ENCODE peak calls at places on chromosomes 11 and 22, in eight cellular contexts. One of them, this sample, is unnamed.

GRCh38 chr11:8917157-8917820 is 6.3 kb downstream of the AKIP1 start:
- DNase-seq in pons: no peak
- DNase-seq in AG10803: peak; percentile 96
- DNase-seq in T-helper 2 cell treated with Interferon-gamma antibody and Interleukin-4, amounts not matched to agents 5 μg/mL and 100 μg/mL, for 36 hours: no peak
- DNase-seq in esophagus muscularis mucosa: no peak
- DNase-seq in posterior cingulate gyrus: no peak
- DNase-seq in activated CD8-positive, alpha-beta T cell treated with anti-CD3 and anti-CD28 coated beads, Interleukin-2, amount 10 ng/mL, durations not matched to agents 7 days and 5 days: no peak
- DNase-seq in osteocyte: peak; percentile 89
- DNase-seq in this sample: peak; percentile 44

GRCh38 chr11:114846040-114846791 is 167.9 kb downstream of the NXPE2 start:
- DNase-seq in T-helper 2 cell treated with Interferon-gamma antibody and Interleukin-4, amounts not matched to agents 5 μg/mL and 100 μg/mL, for 36 hours: no peak
- DNase-seq in posterior cingulate gyrus: peak; percentile 71
- DNase-seq in pons: peak; percentile 67
- DNase-seq in osteocyte: no peak
- DNase-seq in esophagus muscularis mucosa: peak; percentile 72
- DNase-seq in activated CD8-positive, alpha-beta T cell treated with anti-CD3 and anti-CD28 coated beads, Interleukin-2, amount 10 ng/mL, durations not matched to agents 7 days and 5 days: no peak
- DNase-seq in AG10803: no peak
- DNase-seq in this sample: no peak

GRCh38 chr11:65316311-65316978 is 1.8 kb downstream of the CDC42EP2 start:
- DNase-seq in T-helper 2 cell treated with Interferon-gamma antibody and Interleukin-4, amounts not matched to agents 5 μg/mL and 100 μg/mL, for 36 hours: no peak
- DNase-seq in AG10803: peak; percentile 100
- DNase-seq in posterior cingulate gyrus: no peak
- DNase-seq in pons: no peak
- DNase-seq in osteocyte: no peak
- DNase-seq in activated CD8-positive, alpha-beta T cell treated with anti-CD3 and anti-CD28 coated beads, Interleukin-2, amount 10 ng/mL, durations not matched to agents 7 days and 5 days: no peak
- DNase-seq in esophagus muscularis mucosa: no peak
- DNase-seq in this sample: no peak

GRCh38 chr22:45482169-45482568 is 20.5 kb upstream of the FBLN1 start:
- DNase-seq in esophagus muscularis mucosa: no peak
- DNase-seq in pons: no peak
- DNase-seq in osteocyte: no peak
- DNase-seq in T-helper 2 cell treated with Interferon-gamma antibody and Interleukin-4, amounts not matched to agents 5 μg/mL and 100 μg/mL, for 36 hours: no peak
- DNase-seq in activated CD8-positive, alpha-beta T cell treated with anti-CD3 and anti-CD28 coated beads, Interleukin-2, amount 10 ng/mL, durations not matched to agents 7 days and 5 days: no peak
- DNase-seq in AG10803: no peak
- DNase-seq in posterior cingulate gyrus: no peak
- DNase-seq in this sample: no peak

GRCh38 chr22:37198290-37199102 is 10.4 kb upstream of the C1QTNF6 start:
- DNase-seq in AG10803: peak; percentile 68
- DNase-seq in posterior cingulate gyrus: peak; percentile 81
- DNase-seq in activated CD8-positive, alpha-beta T cell treated with anti-CD3 and anti-CD28 coated beads, Interleukin-2, amount 10 ng/mL, durations not matched to agents 7 days and 5 days: peak; percentile 94
- DNase-seq in osteocyte: peak; percentile 93
- DNase-seq in pons: peak; percentile 79
- DNase-seq in esophagus muscularis mucosa: no peak
- DNase-seq in T-helper 2 cell treated with Interferon-gamma antibody and Interleukin-4, amounts not matched to agents 5 μg/mL and 100 μg/mL, for 36 hours: peak; percentile 85
- DNase-seq in this sample: no peak

GRCh38 chr11:130070829-130071205 is 1.1 kb downstream of the APLP2 start:
- DNase-seq in osteocyte: no peak
- DNase-seq in posterior cingulate gyrus: no peak
- DNase-seq in T-helper 2 cell treated with Interferon-gamma antibody and Interleukin-4, amounts not matched to agents 5 μg/mL and 100 μg/mL, for 36 hours: no peak
- DNase-seq in esophagus muscularis mucosa: no peak
- DNase-seq in activated CD8-positive, alpha-beta T cell treated with anti-CD3 and anti-CD28 coated beads, Interleukin-2, amount 10 ng/mL, durations not matched to agents 7 days and 5 days: no peak
- DNase-seq in pons: no peak
- DNase-seq in AG10803: peak; percentile 40
- DNase-seq in this sample: no peak

GRCh38 chr11:30926130-30926529 is 340.0 kb upstream of the MPPED2 start:
- DNase-seq in esophagus muscularis mucosa: no peak
- DNase-seq in pons: no peak
- DNase-seq in AG10803: no peak
- DNase-seq in T-helper 2 cell treated with Interferon-gamma antibody and Interleukin-4, amounts not matched to agents 5 μg/mL and 100 μg/mL, for 36 hours: no peak
- DNase-seq in posterior cingulate gyrus: no peak
- DNase-seq in activated CD8-positive, alpha-beta T cell treated with anti-CD3 and anti-CD28 coated beads, Interleukin-2, amount 10 ng/mL, durations not matched to agents 7 days and 5 days: no peak
- DNase-seq in osteocyte: no peak
- DNase-seq in this sample: no peak

GRCh38 chr11:41446107-41446506 is 13.3 kb downstream of the LRRC4C start:
- DNase-seq in esophagus muscularis mucosa: no peak
- DNase-seq in AG10803: no peak
- DNase-seq in T-helper 2 cell treated with Interferon-gamma antibody and Interleukin-4, amounts not matched to agents 5 μg/mL and 100 μg/mL, for 36 hours: no peak
- DNase-seq in posterior cingulate gyrus: no peak
- DNase-seq in pons: no peak
- DNase-seq in osteocyte: no peak
- DNase-seq in activated CD8-positive, alpha-beta T cell treated with anti-CD3 and anti-CD28 coated beads, Interleukin-2, amount 10 ng/mL, durations not matched to agents 7 days and 5 days: no peak
- DNase-seq in this sample: no peak

GRCh38 chr22:19105456-19105855 is 16.8 kb downstream of the DGCR2 start:
- DNase-seq in T-helper 2 cell treated with Interferon-gamma antibody and Interleukin-4, amounts not matched to agents 5 μg/mL and 100 μg/mL, for 36 hours: no peak
- DNase-seq in posterior cingulate gyrus: no peak
- DNase-seq in AG10803: no peak
- DNase-seq in pons: no peak
- DNase-seq in activated CD8-positive, alpha-beta T cell treated with anti-CD3 and anti-CD28 coated beads, Interleukin-2, amount 10 ng/mL, durations not matched to agents 7 days and 5 days: no peak
- DNase-seq in osteocyte: no peak
- DNase-seq in esophagus muscularis mucosa: no peak
- DNase-seq in this sample: no peak

GRCh38 chr11:60788401-60789110 is 3.4 kb downstream of the MS4A10 start:
- DNase-seq in esophagus muscularis mucosa: no peak
- DNase-seq in posterior cingulate gyrus: no peak
- DNase-seq in T-helper 2 cell treated with Interferon-gamma antibody and Interleukin-4, amounts not matched to agents 5 μg/mL and 100 μg/mL, for 36 hours: no peak
- DNase-seq in AG10803: no peak
- DNase-seq in activated CD8-positive, alpha-beta T cell treated with anti-CD3 and anti-CD28 coated beads, Interleukin-2, amount 10 ng/mL, durations not matched to agents 7 days and 5 days: no peak
- DNase-seq in pons: no peak
- DNase-seq in osteocyte: no peak
- DNase-seq in this sample: no peak

GRCh38 chr11:69697861-69698260 is 6.0 kb downstream of the FGF19 start:
- DNase-seq in AG10803: no peak
- DNase-seq in T-helper 2 cell treated with Interferon-gamma antibody and Interleukin-4, amounts not matched to agents 5 μg/mL and 100 μg/mL, for 36 hours: no peak
- DNase-seq in esophagus muscularis mucosa: no peak
- DNase-seq in osteocyte: no peak
- DNase-seq in pons: no peak
- DNase-seq in activated CD8-positive, alpha-beta T cell treated with anti-CD3 and anti-CD28 coated beads, Interleukin-2, amount 10 ng/mL, durations not matched to agents 7 days and 5 days: no peak
- DNase-seq in posterior cingulate gyrus: no peak
- DNase-seq in this sample: no peak

GRCh38 chr11:26851696-26852095 is 129.8 kb upstream of the SLC5A12 start:
- DNase-seq in T-helper 2 cell treated with Interferon-gamma antibody and Interleukin-4, amounts not matched to agents 5 μg/mL and 100 μg/mL, for 36 hours: no peak
- DNase-seq in activated CD8-positive, alpha-beta T cell treated with anti-CD3 and anti-CD28 coated beads, Interleukin-2, amount 10 ng/mL, durations not matched to agents 7 days and 5 days: no peak
- DNase-seq in AG10803: no peak
- DNase-seq in osteocyte: no peak
- DNase-seq in posterior cingulate gyrus: no peak
- DNase-seq in pons: no peak
- DNase-seq in esophagus muscularis mucosa: no peak
- DNase-seq in this sample: no peak

GRCh38 chr11:74636633-74637184 is 44.3 kb downstream of the POLD3 start:
- DNase-seq in posterior cingulate gyrus: no peak
- DNase-seq in osteocyte: no peak
- DNase-seq in activated CD8-positive, alpha-beta T cell treated with anti-CD3 and anti-CD28 coated beads, Interleukin-2, amount 10 ng/mL, durations not matched to agents 7 days and 5 days: no peak
- DNase-seq in AG10803: peak; percentile 87
- DNase-seq in pons: no peak
- DNase-seq in T-helper 2 cell treated with Interferon-gamma antibody and Interleukin-4, amounts not matched to agents 5 μg/mL and 100 μg/mL, for 36 hours: no peak
- DNase-seq in esophagus muscularis mucosa: no peak
- DNase-seq in this sample: no peak

GRCh38 chr11:1165256-1166041 is 7.7 kb downstream of the MUC5AC start:
- DNase-seq in activated CD8-positive, alpha-beta T cell treated with anti-CD3 and anti-CD28 coated beads, Interleukin-2, amount 10 ng/mL, durations not matched to agents 7 days and 5 days: no peak
- DNase-seq in AG10803: no peak
- DNase-seq in pons: no peak
- DNase-seq in esophagus muscularis mucosa: no peak
- DNase-seq in posterior cingulate gyrus: no peak
- DNase-seq in T-helper 2 cell treated with Interferon-gamma antibody and Interleukin-4, amounts not matched to agents 5 μg/mL and 100 μg/mL, for 36 hours: no peak
- DNase-seq in osteocyte: no peak
- DNase-seq in this sample: no peak

GRCh38 chr11:12155696-12156095 is 45.3 kb downstream of the MICAL2 start:
- DNase-seq in posterior cingulate gyrus: no peak
- DNase-seq in esophagus muscularis mucosa: no peak
- DNase-seq in osteocyte: no peak
- DNase-seq in activated CD8-positive, alpha-beta T cell treated with anti-CD3 and anti-CD28 coated beads, Interleukin-2, amount 10 ng/mL, durations not matched to agents 7 days and 5 days: no peak
- DNase-seq in pons: no peak
- DNase-seq in T-helper 2 cell treated with Interferon-gamma antibody and Interleukin-4, amounts not matched to agents 5 μg/mL and 100 μg/mL, for 36 hours: no peak
- DNase-seq in AG10803: no peak
- DNase-seq in this sample: no peak

GRCh38 chr11:36450391-36450714 is 59.7 kb downstream of the TRAF6 start:
- DNase-seq in AG10803: no peak
- DNase-seq in esophagus muscularis mucosa: no peak
- DNase-seq in osteocyte: no peak
- DNase-seq in pons: no peak
- DNase-seq in T-helper 2 cell treated with Interferon-gamma antibody and Interleukin-4, amounts not matched to agents 5 μg/mL and 100 μg/mL, for 36 hours: no peak
- DNase-seq in posterior cingulate gyrus: no peak
- DNase-seq in activated CD8-positive, alpha-beta T cell treated with anti-CD3 and anti-CD28 coated beads, Interleukin-2, amount 10 ng/mL, durations not matched to agents 7 days and 5 days: no peak
- DNase-seq in this sample: no peak

GRCh38 chr22:27174970-27175369 is 517.6 kb downstream of the MIAT start:
- DNase-seq in posterior cingulate gyrus: no peak
- DNase-seq in activated CD8-positive, alpha-beta T cell treated with anti-CD3 and anti-CD28 coated beads, Interleukin-2, amount 10 ng/mL, durations not matched to agents 7 days and 5 days: no peak
- DNase-seq in osteocyte: no peak
- DNase-seq in esophagus muscularis mucosa: no peak
- DNase-seq in T-helper 2 cell treated with Interferon-gamma antibody and Interleukin-4, amounts not matched to agents 5 μg/mL and 100 μg/mL, for 36 hours: no peak
- DNase-seq in AG10803: no peak
- DNase-seq in pons: no peak
- DNase-seq in this sample: no peak

GRCh38 chr11:111183706-111184105 is 61.8 kb upstream of the POU2AF2 start:
- DNase-seq in pons: no peak
- DNase-seq in AG10803: peak; percentile 69
- DNase-seq in esophagus muscularis mucosa: no peak
- DNase-seq in T-helper 2 cell treated with Interferon-gamma antibody and Interleukin-4, amounts not matched to agents 5 μg/mL and 100 μg/mL, for 36 hours: no peak
- DNase-seq in activated CD8-positive, alpha-beta T cell treated with anti-CD3 and anti-CD28 coated beads, Interleukin-2, amount 10 ng/mL, durations not matched to agents 7 days and 5 days: no peak
- DNase-seq in osteocyte: no peak
- DNase-seq in posterior cingulate gyrus: no peak
- DNase-seq in this sample: no peak

GRCh38 chr11:116600930-116601329 is 171.9 kb downstream of the BUD13 start:
- DNase-seq in AG10803: peak; percentile 4
- DNase-seq in osteocyte: no peak
- DNase-seq in T-helper 2 cell treated with Interferon-gamma antibody and Interleukin-4, amounts not matched to agents 5 μg/mL and 100 μg/mL, for 36 hours: no peak
- DNase-seq in activated CD8-positive, alpha-beta T cell treated with anti-CD3 and anti-CD28 coated beads, Interleukin-2, amount 10 ng/mL, durations not matched to agents 7 days and 5 days: no peak
- DNase-seq in pons: no peak
- DNase-seq in esophagus muscularis mucosa: no peak
- DNase-seq in posterior cingulate gyrus: no peak
- DNase-seq in this sample: no peak

GRCh38 chr22:29301716-29302401 is 4.6 kb upstream of the GAS2L1 start:
- DNase-seq in T-helper 2 cell treated with Interferon-gamma antibody and Interleukin-4, amounts not matched to agents 5 μg/mL and 100 μg/mL, for 36 hours: no peak
- DNase-seq in posterior cingulate gyrus: no peak
- DNase-seq in pons: no peak
- DNase-seq in osteocyte: no peak
- DNase-seq in activated CD8-positive, alpha-beta T cell treated with anti-CD3 and anti-CD28 coated beads, Interleukin-2, amount 10 ng/mL, durations not matched to agents 7 days and 5 days: no peak
- DNase-seq in AG10803: no peak
- DNase-seq in esophagus muscularis mucosa: no peak
- DNase-seq in this sample: no peak

GRCh38 chr11:36306888-36307287 is 10.8 kb downstream of the PRR5L start:
- DNase-seq in activated CD8-positive, alpha-beta T cell treated with anti-CD3 and anti-CD28 coated beads, Interleukin-2, amount 10 ng/mL, durations not matched to agents 7 days and 5 days: peak; percentile 35
- DNase-seq in T-helper 2 cell treated with Interferon-gamma antibody and Interleukin-4, amounts not matched to agents 5 μg/mL and 100 μg/mL, for 36 hours: no peak
- DNase-seq in posterior cingulate gyrus: no peak
- DNase-seq in osteocyte: no peak
- DNase-seq in AG10803: peak; percentile 41
- DNase-seq in pons: no peak
- DNase-seq in esophagus muscularis mucosa: peak; percentile 55
- DNase-seq in this sample: no peak

GRCh38 chr11:116136987-116137674 is 632.9 kb upstream of the CADM1 start:
- DNase-seq in pons: no peak
- DNase-seq in AG10803: no peak
- DNase-seq in osteocyte: peak; percentile 67
- DNase-seq in activated CD8-positive, alpha-beta T cell treated with anti-CD3 and anti-CD28 coated beads, Interleukin-2, amount 10 ng/mL, durations not matched to agents 7 days and 5 days: no peak
- DNase-seq in posterior cingulate gyrus: no peak
- DNase-seq in T-helper 2 cell treated with Interferon-gamma antibody and Interleukin-4, amounts not matched to agents 5 μg/mL and 100 μg/mL, for 36 hours: no peak
- DNase-seq in esophagus muscularis mucosa: peak; percentile 83
- DNase-seq in this sample: peak; percentile 61

GRCh38 chr11:662689-663274 is 25.7 kb downstream of the DRD4 start:
- DNase-seq in pons: peak; percentile 48
- DNase-seq in posterior cingulate gyrus: peak; percentile 70
- DNase-seq in osteocyte: no peak
- DNase-seq in T-helper 2 cell treated with Interferon-gamma antibody and Interleukin-4, amounts not matched to agents 5 μg/mL and 100 μg/mL, for 36 hours: peak; percentile 15
- DNase-seq in activated CD8-positive, alpha-beta T cell treated with anti-CD3 and anti-CD28 coated beads, Interleukin-2, amount 10 ng/mL, durations not matched to agents 7 days and 5 days: peak; percentile 54
- DNase-seq in esophagus muscularis mucosa: no peak
- DNase-seq in AG10803: peak; percentile 57
- DNase-seq in this sample: no peak

GRCh38 chr22:21626073-21626734 is 3.6 kb downstream of the YDJC start:
- DNase-seq in posterior cingulate gyrus: no peak
- DNase-seq in AG10803: no peak
- DNase-seq in esophagus muscularis mucosa: no peak
- DNase-seq in pons: no peak
- DNase-seq in T-helper 2 cell treated with Interferon-gamma antibody and Interleukin-4, amounts not matched to agents 5 μg/mL and 100 μg/mL, for 36 hours: no peak
- DNase-seq in activated CD8-positive, alpha-beta T cell treated with anti-CD3 and anti-CD28 coated beads, Interleukin-2, amount 10 ng/mL, durations not matched to agents 7 days and 5 days: no peak
- DNase-seq in osteocyte: no peak
- DNase-seq in this sample: no peak

GRCh38 chr22:24594569-24595120 is 1.8 kb upstream of the LRRC75B start:
- DNase-seq in AG10803: no peak
- DNase-seq in osteocyte: no peak
- DNase-seq in pons: no peak
- DNase-seq in esophagus muscularis mucosa: no peak
- DNase-seq in activated CD8-positive, alpha-beta T cell treated with anti-CD3 and anti-CD28 coated beads, Interleukin-2, amount 10 ng/mL, durations not matched to agents 7 days and 5 days: no peak
- DNase-seq in T-helper 2 cell treated with Interferon-gamma antibody and Interleukin-4, amounts not matched to agents 5 μg/mL and 100 μg/mL, for 36 hours: no peak
- DNase-seq in posterior cingulate gyrus: no peak
- DNase-seq in this sample: no peak

GRCh38 chr22:21569459-21570161 is 2.1 kb downstream of the UBE2L3 start:
- DNase-seq in T-helper 2 cell treated with Interferon-gamma antibody and Interleukin-4, amounts not matched to agents 5 μg/mL and 100 μg/mL, for 36 hours: no peak
- DNase-seq in posterior cingulate gyrus: no peak
- DNase-seq in osteocyte: no peak
- DNase-seq in AG10803: no peak
- DNase-seq in pons: no peak
- DNase-seq in activated CD8-positive, alpha-beta T cell treated with anti-CD3 and anti-CD28 coated beads, Interleukin-2, amount 10 ng/mL, durations not matched to agents 7 days and 5 days: no peak
- DNase-seq in esophagus muscularis mucosa: no peak
- DNase-seq in this sample: no peak

GRCh38 chr11:102419181-102419580 is 33.4 kb downstream of the TMEM123 start:
- DNase-seq in T-helper 2 cell treated with Interferon-gamma antibody and Interleukin-4, amounts not matched to agents 5 μg/mL and 100 μg/mL, for 36 hours: no peak
- DNase-seq in pons: no peak
- DNase-seq in posterior cingulate gyrus: no peak
- DNase-seq in esophagus muscularis mucosa: no peak
- DNase-seq in activated CD8-positive, alpha-beta T cell treated with anti-CD3 and anti-CD28 coated beads, Interleukin-2, amount 10 ng/mL, durations not matched to agents 7 days and 5 days: no peak
- DNase-seq in osteocyte: no peak
- DNase-seq in AG10803: no peak
- DNase-seq in this sample: no peak

GRCh38 chr11:117020287-117020686 is 77.9 kb downstream of the SIK3 start:
- DNase-seq in esophagus muscularis mucosa: no peak
- DNase-seq in pons: no peak
- DNase-seq in AG10803: no peak
- DNase-seq in posterior cingulate gyrus: no peak
- DNase-seq in T-helper 2 cell treated with Interferon-gamma antibody and Interleukin-4, amounts not matched to agents 5 μg/mL and 100 μg/mL, for 36 hours: no peak
- DNase-seq in osteocyte: no peak
- DNase-seq in activated CD8-positive, alpha-beta T cell treated with anti-CD3 and anti-CD28 coated beads, Interleukin-2, amount 10 ng/mL, durations not matched to agents 7 days and 5 days: no peak
- DNase-seq in this sample: no peak

GRCh38 chr11:77561257-77561656 is 28.5 kb upstream of the AQP11 start:
- DNase-seq in AG10803: no peak
- DNase-seq in pons: no peak
- DNase-seq in activated CD8-positive, alpha-beta T cell treated with anti-CD3 and anti-CD28 coated beads, Interleukin-2, amount 10 ng/mL, durations not matched to agents 7 days and 5 days: no peak
- DNase-seq in osteocyte: peak; percentile 30
- DNase-seq in esophagus muscularis mucosa: no peak
- DNase-seq in T-helper 2 cell treated with Interferon-gamma antibody and Interleukin-4, amounts not matched to agents 5 μg/mL and 100 μg/mL, for 36 hours: no peak
- DNase-seq in posterior cingulate gyrus: no peak
- DNase-seq in this sample: no peak

GRCh38 chr11:2685566-2686359 is 14.0 kb downstream of the KCNQ1OT1 start:
- DNase-seq in activated CD8-positive, alpha-beta T cell treated with anti-CD3 and anti-CD28 coated beads, Interleukin-2, amount 10 ng/mL, durations not matched to agents 7 days and 5 days: no peak
- DNase-seq in T-helper 2 cell treated with Interferon-gamma antibody and Interleukin-4, amounts not matched to agents 5 μg/mL and 100 μg/mL, for 36 hours: no peak
- DNase-seq in pons: no peak
- DNase-seq in osteocyte: no peak
- DNase-seq in AG10803: no peak
- DNase-seq in posterior cingulate gyrus: peak; percentile 2
- DNase-seq in esophagus muscularis mucosa: no peak
- DNase-seq in this sample: no peak

GRCh38 chr22:26631282-26631681 is 9.5 kb downstream of the CRYBA4 start:
- DNase-seq in osteocyte: no peak
- DNase-seq in AG10803: no peak
- DNase-seq in esophagus muscularis mucosa: no peak
- DNase-seq in pons: no peak
- DNase-seq in activated CD8-positive, alpha-beta T cell treated with anti-CD3 and anti-CD28 coated beads, Interleukin-2, amount 10 ng/mL, durations not matched to agents 7 days and 5 days: no peak
- DNase-seq in T-helper 2 cell treated with Interferon-gamma antibody and Interleukin-4, amounts not matched to agents 5 μg/mL and 100 μg/mL, for 36 hours: no peak
- DNase-seq in posterior cingulate gyrus: no peak
- DNase-seq in this sample: no peak

GRCh38 chr11:69218946-69219720 is 63.4 kb downstream of the SMIM38 start:
- DNase-seq in AG10803: no peak
- DNase-seq in osteocyte: peak; percentile 54
- DNase-seq in activated CD8-positive, alpha-beta T cell treated with anti-CD3 and anti-CD28 coated beads, Interleukin-2, amount 10 ng/mL, durations not matched to agents 7 days and 5 days: no peak
- DNase-seq in pons: no peak
- DNase-seq in posterior cingulate gyrus: no peak
- DNase-seq in T-helper 2 cell treated with Interferon-gamma antibody and Interleukin-4, amounts not matched to agents 5 μg/mL and 100 μg/mL, for 36 hours: no peak
- DNase-seq in esophagus muscularis mucosa: no peak
- DNase-seq in this sample: peak; percentile 82

GRCh38 chr11:134358853-134359490 is 27.2 kb downstream of the GLB1L2 start:
- DNase-seq in pons: no peak
- DNase-seq in T-helper 2 cell treated with Interferon-gamma antibody and Interleukin-4, amounts not matched to agents 5 μg/mL and 100 μg/mL, for 36 hours: no peak
- DNase-seq in esophagus muscularis mucosa: no peak
- DNase-seq in posterior cingulate gyrus: no peak
- DNase-seq in AG10803: no peak
- DNase-seq in activated CD8-positive, alpha-beta T cell treated with anti-CD3 and anti-CD28 coated beads, Interleukin-2, amount 10 ng/mL, durations not matched to agents 7 days and 5 days: no peak
- DNase-seq in osteocyte: no peak
- DNase-seq in this sample: no peak